ENCODE peak calls at places on chromosomes 4 and X, in seven cellular contexts. Q, R, P, Z, W, K and D are unnamed samples.

GRCh38 chrX:46686003-46686645 is 72.8 kb downstream of the SLC9A7 start:
- DNase-seq in Q (peak; percentile 9), P (no peak), W (no peak), K (peak; percentile 55), Z (peak; percentile 62), R (peak; percentile 22), D (no peak)

GRCh38 chrX:254630-255215 is 26.5 kb upstream of the PLCXD1 start:
- DNase-seq in K (no peak), Z (no peak), W (no peak), Q (no peak), R (no peak), P (no peak), D (no peak)

GRCh38 chr4:38396091-38396490 is 267.9 kb upstream of the KLF3 start:
- DNase-seq in W (no peak), Q (no peak), Z (no peak), R (no peak), K (no peak), P (no peak), D (no peak)

GRCh38 chrX:81957900-81958545 is 756.1 kb downstream of the SH3BGRL start:
- DNase-seq in K (peak; percentile 11), Z (peak; percentile 2), P (peak; percentile 1), Q (no peak), R (no peak), W (no peak), D (no peak)

GRCh38 chrX:1417921-1418875 is 26.3 kb upstream of the SLC25A6 start:
- DNase-seq in R (no peak), W (no peak), K (no peak), Q (no peak), P (no peak), Z (no peak), D (no peak)

GRCh38 chr4:47879458-47879857 is 34.9 kb downstream of the NFXL1 start:
- DNase-seq in Z (no peak), Q (no peak), W (no peak), K (no peak), R (no peak), P (no peak), D (no peak)

GRCh38 chr4:147418206-147418605 is 62.7 kb upstream of the EDNRA start:
- DNase-seq in K (no peak), Q (no peak), Z (no peak), P (no peak), R (no peak), W (no peak), D (no peak)

GRCh38 chr4:4356106-4357041 is 30.5 kb upstream of the NSG1 start:
- DNase-seq in Q (no peak), K (peak; percentile 16), Z (no peak), W (no peak), R (no peak), P (no peak), D (no peak)

GRCh38 chr4:5887011-5887360 is 5.9 kb downstream of the CRMP1 start:
- DNase-seq in Q (no peak), K (no peak), W (no peak), Z (no peak), P (no peak), R (no peak), D (no peak)

GRCh38 chr4:177016541-177017141 is 223.9 kb upstream of the VEGFC start:
- DNase-seq in P (no peak), Q (no peak), K (no peak), W (peak; percentile 26), R (no peak), Z (no peak), D (no peak)

GRCh38 chr4:87009095-87009648 is 74.4 kb downstream of the AFF1 start:
- DNase-seq in R (no peak), Z (no peak), W (no peak), K (no peak), Q (no peak), P (no peak), D (no peak)

GRCh38 chrX:150205011-150205410 is 158.1 kb upstream of the MAMLD1 start:
- DNase-seq in K (peak; percentile 2), R (no peak), W (no peak), Q (no peak), P (no peak), Z (peak; percentile 81), D (no peak)

GRCh38 chr4:146333187-146333894 is 119.0 kb downstream of the REELD1 start:
- DNase-seq in W (peak; percentile 41), R (no peak), Z (peak; percentile 72), Q (no peak), P (no peak), K (no peak), D (no peak)

GRCh38 chrX:20362268-20363002 is 95.7 kb upstream of the RPS6KA3 start:
- DNase-seq in K (no peak), W (no peak), R (no peak), P (no peak), Q (no peak), Z (peak; percentile 65), D (peak; percentile 64)

GRCh38 chr4:81747242-81747930 is 275.7 kb upstream of the RASGEF1B start:
- DNase-seq in Z (no peak), Q (no peak), K (no peak), W (no peak), P (no peak), R (no peak), D (no peak)

GRCh38 chr4:3320361-3321023 is 27.7 kb downstream of the RGS12 start:
- DNase-seq in W (no peak), P (no peak), R (no peak), Z (no peak), Q (no peak), K (no peak), D (no peak)

GRCh38 chr4:8002525-8003309 is 63.1 kb upstream of the AFAP1 start:
- DNase-seq in P (no peak), R (no peak), Q (no peak), K (no peak), Z (no peak), W (no peak), D (no peak)

GRCh38 chrX:2495595-2495994 is 5.2 kb downstream of the DHRSX start:
- DNase-seq in Q (no peak), K (peak; percentile 26), W (no peak), P (no peak), R (no peak), Z (no peak), D (no peak)

GRCh38 chrX:20015422-20015821 is 24.6 kb upstream of the BCLAF3 start:
- DNase-seq in P (no peak), R (no peak), Q (no peak), Z (no peak), W (no peak), K (no peak), D (no peak)